ENCODE peak calls at places on chromosomes 7 and 10, in five cellular contexts. H is thoracic aorta, J is PC-9, R is SK-N-SH, V is foreskin fibroblast. P is an unnamed sample.

GRCh38 chr7:13908667-13909382 is 80.6 kb downstream of the ETV1 start:
- DNase-seq in V (peak; percentile 44), R (no peak), J (no peak), H (no peak), P (no peak)

GRCh38 chr7:95088536-95088935 is 181.1 kb downstream of the PPP1R9A start:
- DNase-seq in J (no peak), V (no peak), R (no peak), H (no peak), P (no peak)

GRCh38 chr7:43353902-43354301 is 229.0 kb upstream of the STK17A start:
- DNase-seq in V (no peak), R (no peak), H (no peak), J (no peak), P (no peak)

GRCh38 chr10:86440874-86441838 is 74.6 kb upstream of the GRID1 start:
- DNase-seq in H (no peak), J (no peak), V (peak; percentile 39), R (no peak), P (peak; percentile 24)

GRCh38 chr7:44065431-44066110 is at the start of gene PGAM2:
- DNase-seq in H (no peak), J (no peak), R (peak; percentile 72), V (no peak), P (no peak)

GRCh38 chr7:137583199-137583598 is 239.7 kb upstream of the PTN start:
- DNase-seq in V (no peak), R (no peak), J (no peak), H (no peak), P (no peak)

GRCh38 chr7:3461923-3462322 is 160.9 kb downstream of the SDK1 start:
- DNase-seq in V (no peak), H (no peak), J (no peak), R (no peak), P (no peak)

GRCh38 chr10:6543431-6544005 is 36.6 kb downstream of the PRKCQ start:
- DNase-seq in V (no peak), H (no peak), J (no peak), R (no peak), P (no peak)

GRCh38 chr10:49119746-49120145 is 4.4 kb upstream of the VSTM4 start:
- DNase-seq in J (no peak), V (no peak), H (no peak), R (no peak), P (no peak)

GRCh38 chr10:116868722-116869121 is 19.4 kb downstream of the ENO4 start:
- DNase-seq in R (peak; percentile 33), H (no peak), V (no peak), J (no peak), P (no peak)

GRCh38 chr10:48798486-48799254 is 114.0 kb downstream of the WDFY4 start:
- DNase-seq in H (no peak), V (peak; percentile 5), R (no peak), J (no peak), P (peak; percentile 31)

GRCh38 chr10:73759512-73760115 is 15.4 kb downstream of the SEC24C start:
- DNase-seq in V (no peak), H (no peak), R (no peak), J (peak; percentile 51), P (no peak)

DNA sequence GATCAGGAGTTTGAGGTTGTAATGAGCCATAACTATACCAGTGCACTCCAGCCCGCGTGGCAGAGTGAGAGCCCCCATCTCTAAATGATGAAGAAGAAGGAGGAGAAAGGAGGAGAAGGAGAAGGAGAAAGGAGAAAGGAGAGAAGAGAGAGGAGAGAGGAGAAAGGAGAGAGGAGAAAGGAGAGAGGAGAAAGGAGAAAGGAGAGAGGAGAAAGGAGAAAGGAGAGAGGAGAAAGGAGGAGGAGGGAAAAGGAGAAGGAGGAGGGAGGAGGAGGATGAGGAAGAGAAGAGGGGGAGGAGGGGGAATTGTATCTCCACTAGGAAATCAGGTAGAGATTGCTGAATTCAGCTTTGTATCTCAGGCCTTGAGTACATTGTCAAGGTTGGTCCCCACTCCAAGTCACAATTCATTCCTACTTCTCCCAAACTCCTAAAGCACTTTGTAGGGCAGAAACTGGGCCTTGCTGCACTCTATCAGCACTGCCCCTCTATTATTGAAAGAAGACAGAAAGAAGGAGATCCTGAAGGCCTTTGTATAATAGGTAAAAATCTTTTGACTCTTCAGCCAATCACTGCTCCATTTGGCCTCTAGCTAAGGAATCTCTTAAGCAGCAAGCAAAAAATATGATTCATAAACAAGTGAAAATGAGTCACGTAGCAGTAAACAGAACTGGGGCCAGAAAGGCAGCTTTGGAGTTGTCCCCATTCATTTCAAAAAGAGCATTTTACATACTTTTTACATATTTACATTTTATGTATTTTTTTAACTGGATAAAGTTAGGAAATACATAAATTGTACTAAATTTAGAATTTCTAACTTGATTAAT is 178.0 kb downstream of the IMMP2L start:
- DNase-seq in H (no peak), J (no peak), R (no peak), V (peak; percentile 23), P (no peak)
- TF ChIP-seq CTCF in H (no peak), J (no peak), R (no peak), V (no peak), P (no peak)

DNA sequence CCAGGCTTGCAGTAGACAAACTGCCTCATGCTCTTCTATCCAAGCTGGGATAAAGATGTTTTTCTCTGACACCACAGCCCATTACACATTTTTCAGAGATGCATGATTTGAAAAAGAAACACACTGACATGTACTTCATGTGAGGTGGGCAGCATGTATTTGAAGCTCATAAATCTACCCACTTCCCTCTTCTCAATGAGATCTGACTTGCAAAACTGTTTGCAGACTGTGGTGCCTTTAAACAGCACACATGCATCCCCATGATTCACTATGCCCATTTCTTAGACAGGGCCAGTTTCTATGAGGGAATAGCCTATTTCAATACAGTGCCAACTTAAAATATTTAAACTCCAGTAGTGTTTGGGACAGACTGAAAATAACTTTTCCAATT is 109.8 kb downstream of the GLI3 start:
- DNase-seq in V (no peak), J (no peak), R (no peak), H (no peak), P (no peak)
- H3K4me3 ChIP-seq in V (no peak overlapping the region), J (no peak overlapping the region), R (no peak overlapping the region), H (no peak overlapping the region), P (no peak overlapping the region)

GRCh38 chr10:97540669-97541500 is 31.7 kb upstream of the ANKRD2 start:
- DNase-seq in V (no peak), R (no peak), J (no peak), H (no peak), P (no peak)
- TF ChIP-seq CTCF in V (no peak), R (peak; percentile 13), J (no peak), H (no peak), P (no peak)

GRCh38 chr7:73876361-73876760 is 15.4 kb downstream of the TMEM270 start:
- DNase-seq in V (no peak), J (no peak), R (peak; percentile 24), H (no peak), P (no peak)
- H3K4me3 ChIP-seq in V (no peak overlapping the region), J (no peak overlapping the region), R (no peak overlapping the region), H (no peak overlapping the region), P (no peak overlapping the region)

GRCh38 chr10:5449823-5450222 is 37.5 kb downstream of the NET1 start:
- DNase-seq in V (peak; percentile 82), R (no peak), J (no peak), H (no peak), P (no peak)
- TF ChIP-seq CTCF in V (no peak), R (no peak), J (no peak), H (no peak), P (peak; percentile 34)

DNA sequence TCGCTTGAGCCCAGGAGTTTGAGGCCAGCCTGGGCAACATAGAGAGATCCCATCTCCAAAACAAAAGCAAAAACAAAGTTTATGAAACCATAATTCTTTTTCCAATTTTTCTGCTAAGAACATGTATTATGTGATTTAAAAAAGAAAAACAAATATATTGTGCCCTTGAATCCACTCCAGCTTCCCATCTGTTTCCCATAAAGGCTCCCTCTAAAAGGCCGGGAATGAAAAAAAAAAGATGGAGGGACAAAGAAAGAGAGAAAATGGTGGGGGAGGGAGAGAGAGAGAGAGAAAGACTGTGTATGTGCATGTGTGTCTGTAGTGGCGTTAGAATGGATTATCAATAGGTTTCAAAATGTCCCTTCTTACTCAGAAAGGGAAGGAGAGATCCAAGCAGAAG is 20.5 kb upstream of the GSDME start:
- DNase-seq in J (no peak), R (no peak), H (no peak), V (no peak), P (no peak)
- H3K4me3 ChIP-seq in J (no peak overlapping the region), R (no peak overlapping the region), H (no peak overlapping the region), V (no peak overlapping the region), P (no peak overlapping the region)

GRCh38 chr7:157475095-157475494 is 138.3 kb downstream of the DNAJB6 start:
- DNase-seq in V (no peak), J (no peak), H (no peak), R (no peak), P (no peak)

GRCh38 chr7:157476201-157476600 is 139.4 kb downstream of the DNAJB6 start:
- DNase-seq in J (no peak), V (no peak), H (no peak), R (no peak), P (no peak)

GRCh38 chr7:157473051-157473569 is 136.3 kb downstream of the DNAJB6 start:
- DNase-seq in V (no peak), J (no peak), R (no peak), H (no peak), P (no peak)

GRCh38 chr7:157475601-157476000 is 138.8 kb downstream of the DNAJB6 start:
- DNase-seq in J (no peak), V (no peak), H (no peak), R (no peak), P (no peak)

GRCh38 chr7:157474685-157475084 is 137.9 kb downstream of the DNAJB6 start:
- DNase-seq in H (no peak), J (peak; percentile 34), R (no peak), V (no peak), P (no peak)
- TF ChIP-seq CTCF in H (no peak), J (peak; percentile 72), R (peak; percentile 40), V (peak; percentile 26), P (peak; percentile 39)

GRCh38 chr10:130138479-130138866 is 2.3 kb downstream of the GLRX3 start:
- DNase-seq in H (no peak), V (peak; percentile 45), J (peak; percentile 34), R (no peak), P (no peak)
- H3K4me3 ChIP-seq in H (no peak overlapping the region), V (no peak overlapping the region), J (peak overlapping the region; percentile 56), R (no peak overlapping the region), P (no peak overlapping the region)

GRCh38 chr10:7817576-7817975 is 729 bp upstream of the TAF3 start:
- DNase-seq in R (no peak), J (no peak), H (no peak), V (no peak), P (no peak)

GRCh38 chr10:7811000-7811399 is 7.3 kb upstream of the TAF3 start:
- DNase-seq in V (no peak), H (no peak), R (no peak), J (no peak), P (no peak)

GRCh38 chr10:7810443-7810842 is 7.9 kb upstream of the TAF3 start:
- DNase-seq in R (no peak), V (no peak), J (no peak), H (no peak), P (no peak)

GRCh38 chr10:7817984-7818294 is 366 bp upstream of the TAF3 start:
- DNase-seq in V (no peak), R (no peak), J (no peak), H (no peak), P (no peak)

GRCh38 chr10:7813481-7813880 is 4.8 kb upstream of the TAF3 start:
- DNase-seq in J (no peak), R (no peak), H (no peak), V (no peak), P (no peak)
- TF ChIP-seq CTCF in J (no peak), R (no peak), H (no peak), V (no peak), P (no peak)

P was measured in BJ.